ENCODE peak calls at places on chromosome 22, in nine cellular contexts. One of them, this sample, is unnamed.

GRCh38 chr22:26479792-26480610 is 3.6 kb downstream of the HPS4 start:
- DNase-seq in HTR-8/SVneo: no peak
- DNase-seq in AG09319: no peak
- DNase-seq in lower leg skin: no peak
- DNase-seq in osteocyte: no peak
- DNase-seq in HEK293T: no peak
- DNase-seq in iPS DF 19.7: no peak
- DNase-seq in AG20443: no peak
- DNase-seq in fibroblast of villous mesenchyme: peak
- DNase-seq in this sample: no peak

GRCh38 chr22:41880653-41881052 is 34.2 kb downstream of the SHISA8 start:
- DNase-seq in AG09319: no peak
- DNase-seq in AG20443: no peak
- DNase-seq in HTR-8/SVneo: no peak
- DNase-seq in lower leg skin: no peak
- DNase-seq in fibroblast of villous mesenchyme: no peak
- DNase-seq in iPS DF 19.7: no peak
- DNase-seq in osteocyte: no peak
- DNase-seq in HEK293T: no peak
- DNase-seq in this sample: no peak

GRCh38 chr22:32380991-32381390 is 23.3 kb downstream of the RFPL3 start:
- DNase-seq in fibroblast of villous mesenchyme: no peak
- DNase-seq in AG20443: no peak
- DNase-seq in iPS DF 19.7: no peak
- DNase-seq in osteocyte: no peak
- DNase-seq in HTR-8/SVneo: no peak
- DNase-seq in lower leg skin: no peak
- DNase-seq in HEK293T: no peak
- DNase-seq in AG09319: no peak
- DNase-seq in this sample: no peak

GRCh38 chr22:19619144-19620009 is 94.9 kb upstream of the SEPTIN5 start:
- DNase-seq in iPS DF 19.7: no peak
- DNase-seq in HEK293T: no peak
- DNase-seq in AG09319: no peak
- DNase-seq in osteocyte: no peak
- DNase-seq in AG20443: no peak
- DNase-seq in HTR-8/SVneo: no peak
- DNase-seq in lower leg skin: no peak
- DNase-seq in fibroblast of villous mesenchyme: no peak
- DNase-seq in this sample: no peak

GRCh38 chr22:48660795-48661740 is 1166.6 kb downstream of the BRD1 start:
- DNase-seq in osteocyte: no peak
- DNase-seq in AG20443: no peak
- DNase-seq in iPS DF 19.7: no peak
- DNase-seq in HTR-8/SVneo: no peak
- DNase-seq in HEK293T: no peak
- DNase-seq in AG09319: no peak
- DNase-seq in fibroblast of villous mesenchyme: no peak
- DNase-seq in lower leg skin: no peak
- DNase-seq in this sample: no peak

GRCh38 chr22:28600546-28601143 is 79.0 kb downstream of the TTC28 start:
- DNase-seq in AG09319: peak
- DNase-seq in lower leg skin: no peak
- DNase-seq in AG20443: peak
- DNase-seq in fibroblast of villous mesenchyme: peak
- DNase-seq in HEK293T: peak
- DNase-seq in HTR-8/SVneo: peak
- DNase-seq in osteocyte: no peak
- DNase-seq in iPS DF 19.7: no peak
- DNase-seq in this sample: no peak

GRCh38 chr22:23002612-23003180 is 67.6 kb upstream of the GNAZ start:
- DNase-seq in HTR-8/SVneo: no peak
- DNase-seq in AG20443: no peak
- DNase-seq in iPS DF 19.7: no peak
- DNase-seq in HEK293T: no peak
- DNase-seq in AG09319: no peak
- DNase-seq in lower leg skin: no peak
- DNase-seq in fibroblast of villous mesenchyme: no peak
- DNase-seq in osteocyte: no peak
- DNase-seq in this sample: no peak

GRCh38 chr22:39240841-39241631 is 3.7 kb downstream of the PDGFB start:
- DNase-seq in HEK293T: no peak
- DNase-seq in AG20443: no peak
- DNase-seq in lower leg skin: peak
- DNase-seq in osteocyte: no peak
- DNase-seq in AG09319: no peak
- DNase-seq in fibroblast of villous mesenchyme: peak
- DNase-seq in HTR-8/SVneo: no peak
- DNase-seq in iPS DF 19.7: no peak
- DNase-seq in this sample: no peak

GRCh38 chr22:36088292-36088691 is 59.7 kb upstream of the RBFOX2 start:
- DNase-seq in HEK293T: no peak
- DNase-seq in AG09319: no peak
- DNase-seq in osteocyte: no peak
- DNase-seq in fibroblast of villous mesenchyme: no peak
- DNase-seq in HTR-8/SVneo: no peak
- DNase-seq in AG20443: no peak
- DNase-seq in iPS DF 19.7: no peak
- DNase-seq in lower leg skin: no peak
- DNase-seq in this sample: no peak

GRCh38 chr22:11628651-11629511 is 3899.1 kb upstream of the OR11H1 start:
- DNase-seq in lower leg skin: no peak
- DNase-seq in osteocyte: peak
- DNase-seq in AG09319: no peak
- DNase-seq in fibroblast of villous mesenchyme: no peak
- DNase-seq in HEK293T: no peak
- DNase-seq in AG20443: no peak
- DNase-seq in iPS DF 19.7: no peak
- DNase-seq in HTR-8/SVneo: no peak
- DNase-seq in this sample: no peak

GRCh38 chr22:19117111-19117512 is 5.1 kb downstream of the DGCR2 start:
- DNase-seq in HTR-8/SVneo: no peak
- DNase-seq in fibroblast of villous mesenchyme: no peak
- DNase-seq in AG20443: no peak
- DNase-seq in iPS DF 19.7: no peak
- DNase-seq in AG09319: no peak
- DNase-seq in lower leg skin: no peak
- DNase-seq in osteocyte: no peak
- DNase-seq in HEK293T: no peak
- DNase-seq in this sample: no peak

GRCh38 chr22:27668828-27669797 is 132.4 kb downstream of the MN1 start:
- DNase-seq in AG09319: no peak
- DNase-seq in fibroblast of villous mesenchyme: peak
- DNase-seq in HTR-8/SVneo: peak
- DNase-seq in iPS DF 19.7: no peak
- DNase-seq in AG20443: peak
- DNase-seq in osteocyte: peak
- DNase-seq in HEK293T: no peak
- DNase-seq in lower leg skin: no peak
- DNase-seq in this sample: no peak

GRCh38 chr22:40397436-40397835 is 27.0 kb downstream of the SGSM3 start:
- DNase-seq in HTR-8/SVneo: no peak
- DNase-seq in AG09319: no peak
- DNase-seq in iPS DF 19.7: no peak
- DNase-seq in HEK293T: no peak
- DNase-seq in fibroblast of villous mesenchyme: no peak
- DNase-seq in AG20443: no peak
- DNase-seq in lower leg skin: peak
- DNase-seq in osteocyte: no peak
- DNase-seq in this sample: no peak

GRCh38 chr22:28015676-28016601 is 96.9 kb upstream of the PITPNB start:
- DNase-seq in lower leg skin: peak
- DNase-seq in iPS DF 19.7: no peak
- DNase-seq in fibroblast of villous mesenchyme: peak
- DNase-seq in HEK293T: no peak
- DNase-seq in HTR-8/SVneo: no peak
- DNase-seq in AG20443: peak
- DNase-seq in AG09319: no peak
- DNase-seq in osteocyte: no peak
- DNase-seq in this sample: no peak

GRCh38 chr22:24329453-24329852 is 58.8 kb downstream of the SPECC1L start:
- DNase-seq in iPS DF 19.7: no peak
- DNase-seq in osteocyte: no peak
- DNase-seq in AG20443: no peak
- DNase-seq in AG09319: no peak
- DNase-seq in lower leg skin: no peak
- DNase-seq in HTR-8/SVneo: no peak
- DNase-seq in HEK293T: no peak
- DNase-seq in fibroblast of villous mesenchyme: no peak
- DNase-seq in this sample: no peak

GRCh38 chr22:47175761-47176359 is 413.4 kb downstream of the TBC1D22A start:
- DNase-seq in lower leg skin: peak
- DNase-seq in fibroblast of villous mesenchyme: no peak
- DNase-seq in HTR-8/SVneo: no peak
- DNase-seq in osteocyte: peak
- DNase-seq in HEK293T: no peak
- DNase-seq in iPS DF 19.7: no peak
- DNase-seq in AG20443: no peak
- DNase-seq in AG09319: no peak
- DNase-seq in this sample: no peak

GRCh38 chr22:23088199-23088604 is 17.9 kb downstream of the GNAZ start:
- DNase-seq in HEK293T: no peak
- DNase-seq in fibroblast of villous mesenchyme: no peak
- DNase-seq in iPS DF 19.7: no peak
- DNase-seq in HTR-8/SVneo: no peak
- DNase-seq in lower leg skin: no peak
- DNase-seq in AG20443: no peak
- DNase-seq in osteocyte: no peak
- DNase-seq in AG09319: no peak
- DNase-seq in this sample: no peak

GRCh38 chr22:38462960-38463784 is 4.7 kb upstream of the KDELR3 start:
- DNase-seq in osteocyte: no peak
- DNase-seq in lower leg skin: no peak
- DNase-seq in AG20443: no peak
- DNase-seq in HTR-8/SVneo: no peak
- DNase-seq in iPS DF 19.7: no peak
- DNase-seq in AG09319: no peak
- DNase-seq in HEK293T: peak
- DNase-seq in fibroblast of villous mesenchyme: peak
- DNase-seq in this sample: no peak

GRCh38 chr22:48676266-48677167 is 1151.2 kb downstream of the BRD1 start:
- DNase-seq in osteocyte: no peak
- DNase-seq in HTR-8/SVneo: no peak
- DNase-seq in iPS DF 19.7: no peak
- DNase-seq in fibroblast of villous mesenchyme: no peak
- DNase-seq in AG20443: no peak
- DNase-seq in HEK293T: no peak
- DNase-seq in AG09319: no peak
- DNase-seq in lower leg skin: no peak
- DNase-seq in this sample: no peak

GRCh38 chr22:24216541-24217209 is 28.2 kb downstream of the GGT5 start:
- DNase-seq in osteocyte: no peak
- DNase-seq in AG20443: no peak
- DNase-seq in HTR-8/SVneo: no peak
- DNase-seq in iPS DF 19.7: no peak
- DNase-seq in AG09319: no peak
- DNase-seq in lower leg skin: no peak
- DNase-seq in HEK293T: no peak
- DNase-seq in fibroblast of villous mesenchyme: no peak
- DNase-seq in this sample: no peak

GRCh38 chr22:49297286-49297870 is 530.3 kb downstream of the BRD1 start:
- DNase-seq in HEK293T: no peak
- DNase-seq in osteocyte: peak
- DNase-seq in AG09319: no peak
- DNase-seq in fibroblast of villous mesenchyme: no peak
- DNase-seq in HTR-8/SVneo: no peak
- DNase-seq in AG20443: no peak
- DNase-seq in lower leg skin: peak
- DNase-seq in iPS DF 19.7: no peak
- DNase-seq in this sample: no peak

This sample was measured in GM04504.